ENCODE peak calls at places on chromosomes 4 and X, in five cellular contexts. U, B, W, K and O are unnamed samples.
A peak's percentile ranks its signal among the peaks of the same experiment; 100 is the strongest.

GRCh38 chr4:10746371-10747143 is 62.0 kb upstream of the CLNK start:
- DNase-seq in B (no peak), W (no peak), K (no peak), U (no peak), O (no peak)

GRCh38 chr4:4270529-4270928 is 19.4 kb downstream of the LYAR start:
- DNase-seq in B (no peak), K (no peak), W (no peak), U (no peak), O (no peak)

GRCh38 chr4:155371432-155372043 is 5.2 kb downstream of the MAP9 start:
- DNase-seq in B (no peak), K (no peak), W (no peak), U (no peak), O (no peak)

GRCh38 chrX:136210806-136211205 is 40.4 kb downstream of the MAP7D3 start:
- DNase-seq in B (peak; percentile 26), W (no peak), U (no peak), K (no peak), O (no peak)

GRCh38 chrX:47751670-47752069 is 85.0 kb upstream of the ZNF81 start:
- DNase-seq in W (no peak), K (peak; percentile 79), B (no peak), U (no peak), O (no peak)

GRCh38 chr4:11368701-11369115 is 60.0 kb downstream of the HS3ST1 start:
- DNase-seq in K (no peak), B (no peak), U (no peak), W (no peak), O (no peak)

GRCh38 chrX:40021647-40022046 is 76.1 kb downstream of the BCOR start:
- DNase-seq in W (no peak), B (no peak), U (no peak), K (no peak), O (no peak)

GRCh38 chr4:39469429-39470077 is 10.7 kb downstream of the LIAS start:
- DNase-seq in B (peak; percentile 79), K (peak; percentile 84), U (no peak), W (peak; percentile 35), O (peak; percentile 25)

GRCh38 chr4:108210989-108211725 is 42.4 kb upstream of the LEF1 start:
- DNase-seq in U (no peak), B (no peak), K (no peak), W (no peak), O (no peak)

GRCh38 chr4:71545168-71545567 is 206.3 kb downstream of the SLC4A4 start:
- DNase-seq in K (no peak), U (no peak), B (no peak), W (no peak), O (no peak)

GRCh38 chrX:44874481-44875184 is 1.6 kb downstream of the KDM6A start:
- DNase-seq in K (peak; percentile 36), U (peak; percentile 14), W (no peak), B (no peak), O (no peak)

GRCh38 chrX:18640686-18641085 is 31.2 kb downstream of the RS1 start:
- DNase-seq in W (peak; percentile 74), K (peak; percentile 85), B (no peak), U (no peak), O (peak; percentile 4)

GRCh38 chrX:16828126-16828908 is 41.8 kb downstream of the RBBP7 start:
- DNase-seq in B (no peak), W (no peak), K (no peak), U (no peak), O (no peak)

GRCh38 chrX:136652822-136653723 is 5.1 kb downstream of the CD40LG start:
- DNase-seq in K (no peak), W (no peak), U (no peak), B (no peak), O (no peak)

GRCh38 chrX:12814434-12814833 is 23.2 kb downstream of the PRPS2 start:
- DNase-seq in B (no peak), W (no peak), K (peak; percentile 52), U (no peak), O (peak; percentile 44)

GRCh38 chr4:102263024-102263787 is 82.1 kb downstream of the SLC39A8 start:
- DNase-seq in U (no peak), W (peak; percentile 6), B (no peak), K (peak; percentile 52), O (peak; percentile 11)

GRCh38 chr4:127410201-127410600 is 222.6 kb upstream of the INTU start:
- DNase-seq in W (no peak), K (no peak), B (no peak), U (no peak), O (no peak)

GRCh38 chr4:22094217-22094616 is 145.6 kb upstream of the KCNIP4 start:
- DNase-seq in B (no peak), W (no peak), K (no peak), U (no peak), O (no peak)

GRCh38 chr4:118776166-118776954 is 59.6 kb downstream of the SEC24D start:
- DNase-seq in B (peak; percentile 18), W (no peak), U (no peak), K (no peak), O (no peak)

GRCh38 chr4:162229670-162230069 is 65.9 kb upstream of the FSTL5 start:
- DNase-seq in K (no peak), W (no peak), B (no peak), U (no peak), O (no peak)

GRCh38 chr4:7394681-7395451 is 39.9 kb downstream of the PSAPL1 start:
- DNase-seq in U (no peak), B (no peak), K (peak; percentile 93), W (no peak), O (no peak)

GRCh38 chrX:129641941-129642340 is 12.8 kb downstream of the APLN start:
- DNase-seq in B (no peak), K (no peak), U (no peak), W (no peak), O (no peak)

GRCh38 chr4:98468744-98469143 is 189.7 kb downstream of the TSPAN5 start:
- DNase-seq in B (no peak), U (no peak), K (no peak), W (no peak), O (no peak)

GRCh38 chr4:77911842-77912450 is 49.3 kb downstream of the MRPL1 start:
- DNase-seq in U (no peak), B (no peak), K (no peak), W (no peak), O (no peak)

GRCh38 chrX:63686878-63687714 is 97.9 kb downstream of the ARHGEF9 start:
- DNase-seq in W (no peak), K (peak; percentile 40), B (no peak), U (no peak), O (peak; percentile 9)

GRCh38 chr4:105990933-105991332 is 95.7 kb downstream of the NPNT start:
- DNase-seq in U (no peak), K (no peak), B (no peak), W (no peak), O (no peak)

GRCh38 chr4:154566639-154567204 is 3.9 kb downstream of the FGB start:
- DNase-seq in B (no peak), W (no peak), U (no peak), K (no peak), O (no peak)

GRCh38 chr4:5554376-5554775 is 154.0 kb downstream of the EVC2 start:
- DNase-seq in U (no peak), B (no peak), K (no peak), W (no peak), O (no peak)

GRCh38 chr4:136769717-136770116 is 762.6 kb downstream of the PCDH18 start:
- DNase-seq in K (no peak), U (no peak), W (no peak), B (no peak), O (no peak)

GRCh38 chrX:108261541-108262218 is 170.1 kb downstream of the ATG4A start:
- DNase-seq in U (no peak), K (no peak), W (no peak), B (no peak), O (no peak)

GRCh38 chr4:144174401-144175067 is 34.0 kb upstream of the GYPA start:
- DNase-seq in W (no peak), U (no peak), K (peak; percentile 39), B (no peak), O (peak; percentile 40)

GRCh38 chrX:154051210-154051810 is 31.6 kb upstream of the IRAK1 start:
- DNase-seq in W (no peak), K (peak; percentile 38), B (no peak), U (peak; percentile 33), O (peak; percentile 12)

GRCh38 chr4:22679518-22679897 is 13.2 kb upstream of the GBA3 start:
- DNase-seq in U (no peak), W (no peak), B (no peak), K (no peak), O (no peak)

GRCh38 chrX:100864967-100865366 is 9.2 kb downstream of the NOX1 start:
- DNase-seq in W (no peak), K (no peak), B (no peak), U (no peak), O (no peak)

GRCh38 chr4:178778500-178778899 is 1336.3 kb upstream of the AGA start:
- DNase-seq in W (no peak), K (no peak), U (no peak), B (no peak), O (peak; percentile 15)

GRCh38 chrX:39577976-39578962 is 519.5 kb downstream of the BCOR start:
- DNase-seq in U (no peak), K (peak; percentile 90), W (no peak), B (no peak), O (peak; percentile 23)

GRCh38 chr4:26088433-26088928 is 174.5 kb downstream of the SMIM20 start:
- DNase-seq in U (no peak), W (no peak), K (no peak), B (no peak), O (no peak)

GRCh38 chr4:73741140-73741749 is 876 bp downstream of the CXCL8 start:
- DNase-seq in B (peak; percentile 14), U (no peak), W (no peak), K (no peak), O (no peak)

GRCh38 chr4:99722662-99723061 is 65.0 kb upstream of the C4orf54 start:
- DNase-seq in W (peak; percentile 31), K (peak; percentile 47), U (no peak), B (no peak), O (peak; percentile 43)